ENCODE peak calls at places on chromosomes 12 and 14, in five cellular contexts. Q is neural progenitor cell, T is OCI-LY7, G is PC-3, K is HCT116. D is an unnamed sample.

GRCh38 chr14:61927521-61927920 is 165.3 kb downstream of the SNAPC1 start:
- DNase-seq in Q (peak), T (no peak), G (peak), K (no peak), D (peak)

GRCh38 chr12:47905313-47905730 is 528 bp upstream of the VDR start:
- DNase-seq in Q (no peak), T (no peak), G (peak), K (no peak), D (peak)

GRCh38 chr12:112858776-112859175 is 48.0 kb upstream of the OAS1 start:
- DNase-seq in Q (no peak), T (no peak), G (peak), K (no peak), D (no peak)

GRCh38 chr14:80164991-80165390 is 46.3 kb downstream of the DIO2 start:
- DNase-seq in Q (no peak), T (no peak), G (peak), K (no peak), D (no peak)

GRCh38 chr12:65318186-65318685 is 39.8 kb downstream of the MSRB3 start:
- DNase-seq in Q (no peak), T (no peak), G (no peak), K (no peak), D (no peak)

GRCh38 chr12:53190108-53190729 is 9.5 kb upstream of the CSAD start:
- DNase-seq in Q (peak), T (peak), G (peak), K (peak), D (peak)

GRCh38 chr12:93563807-93564538 is 8.5 kb upstream of the SOCS2 start:
- DNase-seq in Q (peak), T (peak), G (peak), K (peak), D (peak)

GRCh38 chr12:108198043-108198442 is 69.0 kb downstream of the WSCD2 start:
- DNase-seq in Q (peak), T (no peak), G (no peak), K (no peak), D (no peak)

GRCh38 chr12:91057771-91058170 is at the start of gene KERA:
- DNase-seq in Q (no peak), T (no peak), G (no peak), K (no peak), D (no peak)

GRCh38 chr12:83121886-83122622 is 435.3 kb downstream of the TMTC2 start:
- DNase-seq in Q (no peak), T (no peak), G (no peak), K (no peak), D (no peak)

GRCh38 chr12:40312982-40313576 is 88.3 kb downstream of the LRRK2 start:
- DNase-seq in Q (no peak), T (peak), G (peak), K (no peak), D (peak)

GRCh38 chr12:32455607-32456063 is 56.3 kb downstream of the FGD4 start:
- DNase-seq in Q (peak), T (peak), G (peak), K (peak), D (peak)

GRCh38 chr12:107200394-107200793 is 107.0 kb upstream of the CRY1 start:
- DNase-seq in Q (no peak), T (no peak), G (peak), K (peak), D (peak)

GRCh38 chr12:20364501-20364900 is 3.8 kb upstream of the PDE3A start:
- DNase-seq in Q (no peak), T (no peak), G (no peak), K (no peak), D (peak)

GRCh38 chr12:6957151-6957701 is 6.1 kb downstream of the PTPN6 start:
- DNase-seq in Q (no peak), T (no peak), G (no peak), K (no peak), D (no peak)

GRCh38 chr14:95046711-95047681 is 110.3 kb downstream of the DICER1 start:
- DNase-seq in Q (no peak), T (no peak), G (peak), K (no peak), D (peak)

GRCh38 chr12:2836004-2836403 is 1.2 kb upstream of the NRIP2 start:
- DNase-seq in Q (no peak), T (no peak), G (no peak), K (no peak), D (no peak)

GRCh38 chr12:128055567-128055966 is 211.4 kb upstream of the TMEM132C start:
- DNase-seq in Q (no peak), T (no peak), G (no peak), K (no peak), D (no peak)

GRCh38 chr14:23119362-23120327 is 590 bp upstream of the CEBPE start:
- DNase-seq in Q (peak), T (peak), G (no peak), K (no peak), D (no peak)

GRCh38 chr12:96247567-96247962 is 53.4 kb downstream of the ELK3 start:
- DNase-seq in Q (no peak), T (no peak), G (peak), K (no peak), D (no peak)

GRCh38 chr14:87449016-87449415 is 544.0 kb downstream of the GALC start:
- DNase-seq in Q (no peak), T (no peak), G (no peak), K (no peak), D (no peak)

GRCh38 chr12:14264316-14264715 is 101.2 kb upstream of the ATF7IP start:
- DNase-seq in Q (no peak), T (no peak), G (peak), K (no peak), D (no peak)

GRCh38 chr14:24013654-24014514 is 25.2 kb downstream of the DHRS4L2 start:
- DNase-seq in Q (peak), T (peak), G (peak), K (peak), D (peak)

DNA sequence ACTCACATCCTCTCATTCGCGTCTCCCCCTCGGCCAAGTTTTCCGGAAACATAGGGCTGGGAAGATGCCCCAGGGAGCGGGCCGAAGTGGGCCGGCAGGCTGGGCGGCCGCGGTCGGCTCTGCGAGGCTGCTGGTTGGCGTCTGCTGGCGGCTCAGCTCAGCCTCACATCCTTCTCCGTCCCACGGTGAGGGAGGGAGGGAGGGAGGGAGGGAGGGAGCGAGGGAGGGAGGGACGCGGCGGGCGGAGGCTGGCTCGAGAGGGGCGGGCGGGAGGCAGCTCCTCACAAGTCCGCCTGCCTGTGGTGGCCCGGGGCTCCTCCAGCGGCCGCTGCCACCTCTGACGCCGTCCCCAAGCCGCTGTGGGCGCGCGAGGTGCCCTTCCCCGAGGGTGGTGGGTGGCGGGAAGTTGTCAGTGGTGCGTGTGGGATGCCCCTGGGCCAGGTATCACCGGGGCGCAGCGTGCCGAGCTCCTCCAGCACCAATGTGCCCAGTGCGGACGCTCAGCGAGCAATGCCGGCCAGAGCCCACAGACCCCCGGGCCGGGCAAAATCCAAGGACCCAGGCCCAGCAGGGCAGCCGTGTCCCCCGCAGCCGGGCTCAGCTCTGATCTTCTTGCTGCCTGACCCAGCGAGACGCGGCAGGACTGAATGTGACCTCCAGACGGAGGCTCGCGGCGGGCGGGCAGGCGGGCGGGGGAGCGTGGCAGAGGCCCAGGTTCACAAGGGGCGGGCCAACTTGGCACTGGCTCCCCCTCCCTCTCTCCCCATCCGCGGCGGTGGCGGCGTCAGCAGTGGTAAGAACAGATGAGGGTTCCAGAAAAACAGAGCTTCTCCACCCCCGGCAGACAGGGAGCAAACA is 94.0 kb downstream of the RFLNA start:
- DNase-seq in Q (peak), T (no peak), G (peak), K (no peak), D (peak)
- H2AFZ ChIP-seq in Q (no peak), T (no peak), G (peak), K (no peak), D (peak)

GRCh38 chr14:51424569-51425251 is 184.7 kb downstream of the TMX1 start:
- DNase-seq in Q (peak), T (no peak), G (no peak), K (no peak), D (no peak)
- TF ChIP-seq EZH2phosphoT487 in Q (no peak), T (no peak), G (no peak), K (no peak), D (no peak)

GRCh38 chr12:38222011-38222410 is 94.6 kb upstream of the ALG10B start:
- DNase-seq in Q (no peak), T (no peak), G (no peak), K (no peak), D (no peak)
- H2AFZ ChIP-seq in Q (no peak), T (no peak), G (peak), K (no peak), D (no peak)

GRCh38 chr14:65745396-65746190 is 333.1 kb downstream of the FUT8 start:
- DNase-seq in Q (peak), T (no peak), G (no peak), K (no peak), D (no peak)
- TF ChIP-seq EZH2phosphoT487 in Q (no peak), T (no peak), G (no peak), K (no peak), D (no peak)

DNA sequence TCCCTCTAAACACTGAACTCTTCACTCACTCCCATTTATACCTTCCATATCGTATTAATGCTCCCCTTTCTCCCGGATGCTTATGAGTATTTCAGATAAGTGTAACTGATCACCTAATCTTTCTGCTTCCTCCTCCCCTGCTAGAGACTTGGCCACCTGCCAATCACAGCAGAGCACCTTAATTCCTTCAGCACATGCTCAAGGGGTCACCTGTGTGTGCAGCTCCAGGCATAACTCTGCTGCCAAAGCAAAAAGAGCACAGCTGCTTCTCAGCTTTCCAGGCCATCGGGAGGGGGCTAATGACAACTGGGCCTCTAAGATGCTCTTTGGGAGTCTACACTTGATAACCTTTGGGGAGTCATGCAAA is 106.9 kb upstream of the DYRK2 start:
- DNase-seq in Q (no peak), T (no peak), G (no peak), K (no peak), D (no peak)
- H2AFZ ChIP-seq in Q (no peak), T (no peak), G (no peak), K (peak), D (no peak)

DNA sequence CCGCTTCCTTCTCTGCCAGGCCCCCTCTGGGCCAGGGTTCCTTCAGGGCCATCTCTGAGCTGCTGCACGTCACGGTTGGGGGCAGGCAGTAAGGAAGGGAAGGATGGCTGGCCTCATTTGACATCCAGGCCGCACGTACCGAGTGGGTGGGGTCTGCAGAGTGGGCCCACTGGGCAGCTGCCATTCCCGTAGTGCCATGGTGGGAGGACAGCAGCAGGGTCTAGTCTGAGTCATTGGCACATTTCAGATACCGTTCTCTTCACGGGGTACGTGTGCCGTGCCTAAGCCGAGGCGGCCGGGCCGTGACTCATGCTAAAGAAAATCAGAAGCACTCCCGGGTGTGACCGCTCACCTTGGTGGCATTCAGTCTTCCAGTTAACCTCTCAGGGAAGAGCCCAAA is 43.9 kb downstream of the IL31 start:
- DNase-seq in Q (no peak), T (no peak), G (peak), K (peak), D (no peak)
- TF ChIP-seq EZH2phosphoT487 in Q (no peak), T (no peak), G (no peak), K (no peak), D (no peak)

GRCh38 chr12:51953925-51954324 is 2.4 kb downstream of the ACVR1B start:
- DNase-seq in Q (no peak), T (no peak), G (no peak), K (no peak), D (no peak)

GRCh38 chr12:51954465-51955361 is 3.2 kb downstream of the ACVR1B start:
- DNase-seq in Q (no peak), T (no peak), G (peak), K (no peak), D (peak)

GRCh38 chr12:51951199-51951842 is at the start of gene ACVR1B:
- DNase-seq in Q (peak), T (peak), G (peak), K (peak), D (peak)

GRCh38 chr12:51951843-51952722 is 584 bp downstream of the ACVR1B start:
- DNase-seq in Q (peak), T (peak), G (peak), K (no peak), D (no peak)

DNA sequence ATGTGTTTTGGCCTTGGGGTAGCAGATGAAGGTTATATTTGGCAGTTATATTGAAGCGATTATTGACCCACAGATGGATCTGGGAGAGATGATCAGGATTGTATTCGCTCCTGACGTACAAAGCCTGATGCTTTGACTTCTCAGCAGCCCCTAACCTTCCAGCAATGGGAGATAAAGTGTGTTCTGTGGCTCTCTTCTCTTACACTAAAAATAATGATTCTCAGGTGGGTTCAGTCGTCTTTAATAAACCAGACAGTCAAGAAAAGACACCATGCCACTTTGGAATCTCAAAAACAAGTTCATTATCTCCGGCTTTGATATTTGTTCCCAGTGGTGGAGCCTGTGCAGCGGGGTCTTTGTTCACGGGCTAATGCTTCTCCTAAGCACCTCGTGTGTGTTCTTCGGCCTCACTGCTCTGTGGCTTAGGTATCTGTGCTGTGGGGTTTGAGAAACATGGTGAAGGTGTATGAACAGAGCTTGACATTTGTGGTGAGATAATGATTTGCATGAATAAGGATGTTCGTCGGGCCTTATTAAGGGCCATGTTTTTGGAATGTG is 1.6 kb downstream of the ACVR1B start:
- DNase-seq in Q (peak), T (no peak), G (no peak), K (no peak), D (no peak)
- H2AFZ ChIP-seq in Q (no peak), T (no peak), G (no peak), K (no peak), D (no peak)

GRCh38 chr14:76832503-76832988 is 6.3 kb downstream of the LRRC74A start:
- DNase-seq in Q (no peak), T (no peak), G (no peak), K (no peak), D (peak)
- TF ChIP-seq EZH2phosphoT487 in Q (no peak), T (no peak), G (no peak), K (no peak), D (no peak)

DNA sequence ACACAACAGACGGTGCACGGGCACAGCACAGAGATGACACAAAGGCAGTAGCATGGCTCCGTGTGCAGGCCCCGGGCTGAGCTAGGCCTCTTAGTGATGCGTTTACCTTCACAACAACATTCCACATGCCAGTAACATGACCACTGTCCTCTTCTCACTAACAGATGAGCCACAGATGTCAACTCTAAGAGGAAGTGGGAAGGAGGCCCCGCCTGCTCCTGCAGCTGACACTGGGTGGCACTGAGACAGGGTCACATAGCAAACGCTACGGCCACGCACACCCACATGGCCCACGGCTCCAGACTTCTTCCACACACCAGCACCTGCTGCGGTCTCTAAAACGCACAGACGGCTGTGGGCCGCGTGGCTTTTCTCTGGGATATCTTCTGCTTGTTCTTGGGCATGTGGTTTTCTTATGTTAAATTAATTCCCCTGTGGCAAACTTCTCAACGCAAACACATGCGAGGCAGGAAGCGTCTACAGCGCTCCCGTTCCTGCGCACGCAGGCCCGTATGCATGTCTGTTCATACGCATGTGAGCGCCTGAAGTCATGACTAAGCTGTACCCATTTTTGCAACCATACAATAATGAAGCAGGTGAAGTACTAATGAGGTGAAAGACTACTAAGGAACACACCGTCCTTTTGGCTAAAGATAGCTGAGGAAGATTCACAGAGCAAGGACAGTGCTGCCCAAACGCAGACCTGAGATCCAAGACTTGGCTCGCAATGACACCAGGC is 26.8 kb downstream of the AMN start:
- DNase-seq in Q (no peak), T (peak), G (peak), K (no peak), D (no peak)
- H2AFZ ChIP-seq in Q (no peak), T (peak), G (no peak), K (no peak), D (no peak)

GRCh38 chr14:105250986-105251385 is 2.7 kb downstream of the BTBD6 start:
- DNase-seq in Q (no peak), T (no peak), G (no peak), K (no peak), D (no peak)

GRCh38 chr14:105255021-105255507 is 6.7 kb downstream of the BTBD6 start:
- DNase-seq in Q (no peak), T (no peak), G (no peak), K (no peak), D (no peak)

GRCh38 chr14:105251920-105252319 is 3.6 kb downstream of the BTBD6 start:
- DNase-seq in Q (no peak), T (no peak), G (no peak), K (no peak), D (no peak)

GRCh38 chr14:105253329-105253682 is 5.0 kb downstream of the BTBD6 start:
- DNase-seq in Q (no peak), T (no peak), G (no peak), K (no peak), D (no peak)

DNA sequence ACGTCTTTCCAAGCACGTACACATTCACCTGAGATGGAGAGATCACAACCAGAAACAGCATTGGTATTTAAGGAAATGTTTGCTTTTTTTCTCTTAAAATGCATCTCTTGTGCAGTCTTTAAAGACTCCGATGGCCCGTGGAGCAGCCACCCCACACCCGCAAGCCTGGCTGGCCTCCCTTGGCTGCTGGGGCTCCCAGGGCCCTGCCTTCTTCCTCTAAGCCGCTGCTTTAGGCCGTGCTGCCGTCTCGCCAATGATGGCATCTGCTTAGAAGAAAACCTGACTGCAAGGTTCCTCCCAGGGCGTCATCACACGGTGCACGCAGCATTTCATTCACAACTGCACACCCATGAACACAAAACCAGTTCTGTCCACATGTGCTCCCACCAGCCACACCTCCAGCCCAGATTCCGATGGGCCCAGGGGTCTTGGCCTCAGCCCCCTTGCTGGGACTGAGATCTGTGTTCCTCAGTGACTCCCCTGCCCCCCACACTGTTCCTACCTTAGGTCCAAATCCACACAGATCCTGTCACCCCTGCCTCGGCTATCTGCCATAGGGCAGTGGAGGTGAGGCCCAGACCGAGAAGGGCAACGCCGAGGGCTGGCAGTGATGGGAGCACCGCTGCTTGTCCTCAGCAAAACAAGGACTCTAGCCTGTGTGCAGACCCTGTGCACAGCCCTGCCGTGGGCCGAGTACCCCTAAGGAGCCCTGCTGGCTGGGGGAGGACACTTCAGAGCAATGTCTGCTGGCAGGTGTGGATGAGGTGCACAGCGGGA is 4.4 kb downstream of the BTBD6 start:
- DNase-seq in Q (no peak), T (no peak), G (no peak), K (no peak), D (no peak)
- TF ChIP-seq EZH2phosphoT487 in Q (no peak), T (no peak), G (no peak), K (no peak), D (no peak)